ENCODE peak calls at places on chromosomes 7 and 10, in eight cellular contexts. One of them, this sample, is unnamed.

GRCh38 chr10:32938554-32939061 is 19.4 kb downstream of the ITGB1 start:
- DNase-seq in ovary: no peak
- DNase-seq in SJSA1: peak; percentile 50
- DNase-seq in CD4-positive, alpha-beta memory T cell: no peak
- DNase-seq in hepatocyte: peak; percentile 51
- DNase-seq in DND-41: no peak
- DNase-seq in IMR-90: no peak
- DNase-seq in adrenal gland: peak; percentile 56
- DNase-seq in this sample: no peak

GRCh38 chr7:99827040-99827778 is 604 bp upstream of the CYP3A43 start:
- DNase-seq in ovary: no peak
- DNase-seq in SJSA1: no peak
- DNase-seq in CD4-positive, alpha-beta memory T cell: no peak
- DNase-seq in hepatocyte: peak; percentile 23
- DNase-seq in DND-41: no peak
- DNase-seq in IMR-90: no peak
- DNase-seq in adrenal gland: no peak
- DNase-seq in this sample: no peak

GRCh38 chr10:116848032-116848911 is 1.0 kb upstream of the ENO4 start:
- DNase-seq in ovary: no peak
- DNase-seq in SJSA1: no peak
- DNase-seq in CD4-positive, alpha-beta memory T cell: peak; percentile 10
- DNase-seq in hepatocyte: no peak
- DNase-seq in DND-41: no peak
- DNase-seq in IMR-90: no peak
- DNase-seq in adrenal gland: no peak
- DNase-seq in this sample: no peak

GRCh38 chr7:83162402-83163256 is at the start of gene PCLO:
- DNase-seq in ovary: peak; percentile 72
- DNase-seq in SJSA1: peak; percentile 29
- DNase-seq in CD4-positive, alpha-beta memory T cell: peak; percentile 23
- DNase-seq in hepatocyte: peak; percentile 96
- DNase-seq in DND-41: no peak
- DNase-seq in IMR-90: peak; percentile 3
- DNase-seq in adrenal gland: peak; percentile 90
- DNase-seq in this sample: peak; percentile 2

GRCh38 chr7:25638590-25638989 is 410.3 kb upstream of the NPVF start:
- DNase-seq in ovary: no peak
- DNase-seq in SJSA1: no peak
- DNase-seq in CD4-positive, alpha-beta memory T cell: no peak
- DNase-seq in hepatocyte: no peak
- DNase-seq in DND-41: no peak
- DNase-seq in IMR-90: no peak
- DNase-seq in adrenal gland: no peak
- DNase-seq in this sample: no peak

GRCh38 chr7:17207220-17207619 is 91.2 kb upstream of the AHR start:
- DNase-seq in ovary: no peak
- DNase-seq in SJSA1: no peak
- DNase-seq in CD4-positive, alpha-beta memory T cell: no peak
- DNase-seq in hepatocyte: no peak
- DNase-seq in DND-41: no peak
- DNase-seq in IMR-90: peak; percentile 26
- DNase-seq in adrenal gland: no peak
- DNase-seq in this sample: no peak

GRCh38 chr10:125811251-125811650 is 11.8 kb downstream of the UROS start:
- DNase-seq in ovary: no peak
- DNase-seq in SJSA1: no peak
- DNase-seq in CD4-positive, alpha-beta memory T cell: no peak
- DNase-seq in hepatocyte: no peak
- DNase-seq in DND-41: no peak
- DNase-seq in IMR-90: no peak
- DNase-seq in adrenal gland: no peak
- DNase-seq in this sample: no peak

GRCh38 chr10:69089638-69090599 is 2.0 kb downstream of the SRGN start:
- DNase-seq in ovary: no peak
- DNase-seq in SJSA1: no peak
- DNase-seq in CD4-positive, alpha-beta memory T cell: peak; percentile 92
- DNase-seq in hepatocyte: no peak
- DNase-seq in DND-41: no peak
- DNase-seq in IMR-90: peak; percentile 54
- DNase-seq in adrenal gland: no peak
- DNase-seq in this sample: peak; percentile 93

GRCh38 chr10:6239213-6239991 is 36.7 kb downstream of the PFKFB3 start:
- DNase-seq in ovary: no peak
- DNase-seq in SJSA1: peak; percentile 92
- DNase-seq in CD4-positive, alpha-beta memory T cell: peak; percentile 19
- DNase-seq in hepatocyte: peak; percentile 88
- DNase-seq in DND-41: peak; percentile 61
- DNase-seq in IMR-90: peak; percentile 99
- DNase-seq in adrenal gland: peak; percentile 81
- DNase-seq in this sample: peak; percentile 15

GRCh38 chr10:11988924-11989323 is 53.7 kb downstream of the UPF2 start:
- DNase-seq in ovary: no peak
- DNase-seq in SJSA1: no peak
- DNase-seq in CD4-positive, alpha-beta memory T cell: no peak
- DNase-seq in hepatocyte: no peak
- DNase-seq in DND-41: no peak
- DNase-seq in IMR-90: no peak
- DNase-seq in adrenal gland: no peak
- DNase-seq in this sample: no peak

DNA sequence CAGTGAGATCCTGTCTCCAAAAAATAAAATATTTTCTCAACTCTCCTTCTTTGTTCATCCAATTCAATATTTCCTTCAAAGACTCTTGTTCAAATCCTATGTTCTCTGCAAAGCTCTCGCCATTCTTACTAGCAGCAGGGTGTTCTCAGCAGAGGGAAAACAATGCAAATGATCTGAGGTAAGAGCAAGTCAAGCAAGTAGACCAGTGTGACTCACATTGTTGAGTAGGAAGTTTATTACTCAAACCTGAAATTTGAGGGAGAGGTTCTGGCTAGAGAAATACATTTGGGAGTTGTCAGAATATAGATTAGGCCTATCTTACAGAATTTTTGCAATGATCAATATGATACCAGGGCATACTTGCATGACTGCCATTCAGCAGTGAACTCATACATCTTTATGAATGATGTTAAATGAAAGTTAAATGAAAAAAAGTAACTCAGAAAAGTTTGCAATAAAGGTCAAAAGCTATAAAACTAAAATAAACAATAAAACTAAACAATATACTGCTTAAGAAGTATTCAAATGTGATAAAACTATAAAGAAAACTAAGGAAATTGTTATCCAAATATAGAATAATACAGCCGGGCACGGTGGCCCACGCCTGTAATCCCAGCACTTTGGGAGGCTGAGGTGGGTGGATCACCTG is 5.8 kb downstream of the IDE start:
- DNase-seq in ovary: no peak
- DNase-seq in SJSA1: peak; percentile 30
- DNase-seq in CD4-positive, alpha-beta memory T cell: no peak
- DNase-seq in hepatocyte: peak; percentile 9
- DNase-seq in DND-41: no peak
- DNase-seq in IMR-90: peak; percentile 72
- DNase-seq in adrenal gland: no peak
- DNase-seq in this sample: no peak
- H3K4me3 ChIP-seq in ovary: no peak overlapping the region
- H3K4me3 ChIP-seq in SJSA1: no peak overlapping the region
- H3K4me3 ChIP-seq in CD4-positive, alpha-beta memory T cell: no peak overlapping the region
- H3K4me3 ChIP-seq in hepatocyte: no peak overlapping the region
- H3K4me3 ChIP-seq in DND-41: no peak overlapping the region
- H3K4me3 ChIP-seq in IMR-90: no peak overlapping the region
- H3K4me3 ChIP-seq in adrenal gland: no peak overlapping the region
- H3K4me3 ChIP-seq in this sample: no peak overlapping the region

DNA sequence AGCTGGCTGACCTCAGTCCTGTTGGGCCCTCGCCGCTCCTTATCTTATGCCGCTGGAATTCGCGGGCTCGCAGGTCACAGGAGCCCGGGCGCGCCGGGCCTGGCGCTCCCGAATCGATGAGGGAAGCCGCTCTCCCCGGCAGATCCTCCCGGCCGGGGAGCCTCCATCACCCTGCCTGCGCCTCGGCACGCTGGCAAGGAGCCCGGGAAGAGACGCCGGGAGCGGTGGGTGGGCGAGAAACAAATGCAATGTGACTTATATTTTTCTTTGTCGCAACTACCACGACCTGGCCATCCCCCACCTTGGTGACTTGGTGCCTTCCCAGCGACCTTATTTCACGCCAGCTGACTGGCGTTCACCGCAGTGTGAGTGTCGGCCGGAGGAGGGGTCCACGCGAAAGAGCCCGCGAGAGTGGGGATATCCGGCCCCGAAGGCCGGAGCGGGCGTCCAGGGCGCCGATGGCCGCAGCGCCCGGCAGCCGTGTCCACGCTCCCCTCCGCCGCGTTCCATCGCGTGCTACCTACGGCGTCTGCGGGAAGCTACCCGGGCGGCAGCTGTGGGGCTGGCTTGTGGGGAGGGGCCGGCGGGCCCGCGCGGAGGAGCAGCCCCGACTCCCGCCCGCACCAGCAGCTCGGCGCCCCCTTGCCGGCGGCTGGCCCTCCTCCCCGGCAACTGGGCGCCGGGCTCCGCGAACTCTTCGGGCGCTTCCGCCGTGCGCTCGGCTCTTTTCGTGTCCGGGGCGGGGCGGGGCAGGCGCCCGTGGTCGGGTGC is 494 bp upstream of the BMPR1A start:
- DNase-seq in ovary: peak; percentile 97
- DNase-seq in SJSA1: peak; percentile 97
- DNase-seq in CD4-positive, alpha-beta memory T cell: peak; percentile 87
- DNase-seq in hepatocyte: peak; percentile 98
- DNase-seq in DND-41: peak; percentile 82
- DNase-seq in IMR-90: peak; percentile 82
- DNase-seq in adrenal gland: peak; percentile 95
- DNase-seq in this sample: peak; percentile 82
- H3K27ac ChIP-seq in ovary: peak overlapping the region; percentile 84
- H3K27ac ChIP-seq in SJSA1: peak overlapping the region; percentile 97
- H3K27ac ChIP-seq in CD4-positive, alpha-beta memory T cell: peak overlapping the region; percentile 66
- H3K27ac ChIP-seq in hepatocyte: peak overlapping the region; percentile 100
- H3K27ac ChIP-seq in DND-41: peak overlapping the region; percentile 51
- H3K27ac ChIP-seq in IMR-90: peak overlapping the region; percentile 98
- H3K27ac ChIP-seq in adrenal gland: peak overlapping the region; percentile 95
- H3K27ac ChIP-seq in this sample: peak overlapping the region; percentile 79

GRCh38 chr7:93040355-93040754 is 77.4 kb downstream of the SAMD9 start:
- DNase-seq in ovary: no peak
- DNase-seq in SJSA1: no peak
- DNase-seq in CD4-positive, alpha-beta memory T cell: no peak
- DNase-seq in hepatocyte: no peak
- DNase-seq in DND-41: no peak
- DNase-seq in IMR-90: no peak
- DNase-seq in adrenal gland: no peak
- DNase-seq in this sample: no peak

GRCh38 chr7:93047514-93048099 is 70.2 kb downstream of the SAMD9 start:
- DNase-seq in ovary: no peak
- DNase-seq in SJSA1: peak; percentile 29
- DNase-seq in CD4-positive, alpha-beta memory T cell: no peak
- DNase-seq in hepatocyte: no peak
- DNase-seq in DND-41: no peak
- DNase-seq in IMR-90: no peak
- DNase-seq in adrenal gland: no peak
- DNase-seq in this sample: no peak

GRCh38 chr7:93044147-93044810 is 73.5 kb downstream of the SAMD9 start:
- DNase-seq in ovary: no peak
- DNase-seq in SJSA1: peak; percentile 62
- DNase-seq in CD4-positive, alpha-beta memory T cell: no peak
- DNase-seq in hepatocyte: no peak
- DNase-seq in DND-41: no peak
- DNase-seq in IMR-90: peak; percentile 74
- DNase-seq in adrenal gland: no peak
- DNase-seq in this sample: no peak

GRCh38 chr7:93046641-93047040 is 71.1 kb downstream of the SAMD9 start:
- DNase-seq in ovary: no peak
- DNase-seq in SJSA1: peak; percentile 80
- DNase-seq in CD4-positive, alpha-beta memory T cell: no peak
- DNase-seq in hepatocyte: no peak
- DNase-seq in DND-41: no peak
- DNase-seq in IMR-90: no peak
- DNase-seq in adrenal gland: no peak
- DNase-seq in this sample: no peak

DNA sequence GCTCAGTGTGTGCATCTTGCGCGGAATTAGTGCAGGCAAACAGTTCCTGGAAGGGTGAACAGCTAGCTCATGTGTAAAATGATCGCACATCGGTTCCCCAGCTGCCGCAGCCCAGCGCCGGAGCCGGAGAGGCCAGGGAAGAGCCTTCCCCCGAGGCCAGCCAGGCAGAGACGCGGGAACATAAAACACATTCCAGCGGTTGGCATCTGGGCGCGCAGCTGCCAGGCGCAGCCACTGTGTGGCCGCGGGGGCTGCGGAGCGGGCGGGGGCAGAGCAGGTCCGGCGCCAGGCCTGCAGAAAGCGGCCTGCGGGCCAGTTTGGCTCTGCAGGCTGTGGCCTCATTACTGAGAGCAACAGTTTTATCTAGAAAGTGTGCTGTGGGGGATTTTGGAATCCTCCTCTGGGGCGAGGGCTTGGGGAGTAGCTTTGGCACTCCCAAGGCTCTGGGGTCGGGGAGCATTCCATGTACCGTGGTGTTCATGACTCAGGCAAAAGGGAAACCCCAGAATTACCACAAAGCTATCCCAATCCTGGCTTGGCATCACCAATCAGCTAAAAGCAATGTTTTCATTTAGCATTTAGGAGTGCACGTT is 74.3 kb downstream of the SAMD9 start:
- DNase-seq in ovary: no peak
- DNase-seq in SJSA1: peak; percentile 83
- DNase-seq in CD4-positive, alpha-beta memory T cell: no peak
- DNase-seq in hepatocyte: peak; percentile 28
- DNase-seq in DND-41: no peak
- DNase-seq in IMR-90: peak; percentile 96
- DNase-seq in adrenal gland: no peak
- DNase-seq in this sample: no peak
- H3K4me3 ChIP-seq in ovary: peak overlapping the region; percentile 12
- H3K4me3 ChIP-seq in SJSA1: peak overlapping the region; percentile 16
- H3K4me3 ChIP-seq in CD4-positive, alpha-beta memory T cell: no peak overlapping the region
- H3K4me3 ChIP-seq in hepatocyte: no peak overlapping the region
- H3K4me3 ChIP-seq in DND-41: no peak overlapping the region
- H3K4me3 ChIP-seq in IMR-90: peak overlapping the region; percentile 1
- H3K4me3 ChIP-seq in adrenal gland: no peak overlapping the region
- H3K4me3 ChIP-seq in this sample: no peak overlapping the region

DNA sequence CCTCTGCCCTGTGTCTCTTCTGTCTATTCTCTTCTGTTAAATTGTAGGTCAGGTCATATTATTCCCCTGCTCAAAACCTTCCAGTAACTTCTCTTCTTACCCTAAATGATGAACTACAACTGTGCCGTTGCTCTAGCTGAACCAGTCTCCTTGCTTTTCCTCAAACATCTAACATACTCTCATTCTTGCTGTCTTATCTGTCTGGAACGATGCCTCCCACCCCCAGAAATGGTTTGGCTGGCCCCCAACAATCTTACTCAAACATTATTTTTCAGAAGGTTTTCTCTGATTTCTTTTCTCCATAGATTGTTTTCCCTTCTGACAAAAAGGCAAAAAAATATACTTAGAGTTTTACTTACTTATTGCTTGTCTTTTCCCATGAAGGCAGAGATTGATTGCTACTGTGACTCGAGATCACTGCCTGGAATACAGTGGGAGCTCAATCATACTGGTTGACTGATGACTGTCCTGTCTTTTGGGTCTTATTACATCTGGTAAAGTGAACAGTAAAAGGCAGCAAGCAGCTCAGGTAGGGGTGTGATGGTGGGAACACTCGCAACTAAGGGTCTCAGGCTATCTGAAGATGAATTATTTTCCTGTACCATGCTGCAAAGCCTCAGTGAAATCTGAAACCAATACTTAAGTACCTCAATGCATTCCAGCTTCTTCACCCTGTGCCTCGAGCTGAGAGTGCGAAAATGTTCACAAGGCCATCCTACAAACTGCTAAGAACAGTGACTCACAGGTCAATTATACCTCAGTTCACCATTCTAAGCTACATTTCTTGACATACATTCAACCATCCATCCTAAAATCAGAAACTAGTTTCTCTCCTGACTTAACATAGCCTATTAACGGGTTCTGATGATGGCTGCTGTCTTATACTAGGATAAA is 67.6 kb downstream of the DNMBP start:
- DNase-seq in ovary: peak; percentile 65
- DNase-seq in SJSA1: no peak
- DNase-seq in CD4-positive, alpha-beta memory T cell: no peak
- DNase-seq in hepatocyte: no peak
- DNase-seq in DND-41: no peak
- DNase-seq in IMR-90: peak; percentile 78
- DNase-seq in adrenal gland: no peak
- DNase-seq in this sample: no peak
- H3K27ac ChIP-seq in ovary: no peak overlapping the region
- H3K27ac ChIP-seq in SJSA1: no peak overlapping the region
- H3K27ac ChIP-seq in CD4-positive, alpha-beta memory T cell: no peak overlapping the region
- H3K27ac ChIP-seq in hepatocyte: peak overlapping the region; percentile 37
- H3K27ac ChIP-seq in DND-41: no peak overlapping the region
- H3K27ac ChIP-seq in IMR-90: no peak overlapping the region
- H3K27ac ChIP-seq in adrenal gland: no peak overlapping the region
- H3K27ac ChIP-seq in this sample: no peak overlapping the region

This sample was measured in CD8-positive, alpha-beta memory T cell.